ENCODE peak calls at places on chromosomes 6 and 20, in nine cellular contexts. U is RPMI7951, D is HuH-7, V is osteocyte, N is mesenteric fat pad, S is SW480, Y is neural crest cell, B is ovary, I is heart right ventricle. F is an unnamed sample.

GRCh38 chr20:63641792-63642517 is 11.3 kb downstream of the STMN3 start:
- DNase-seq in B (peak), D (peak), S (peak), N (peak), I (peak), V (peak), Y (peak), U (peak), F (peak)

GRCh38 chr6:4369616-4370015 is 234.2 kb upstream of the ECI2 start:
- DNase-seq in N (no peak), D (no peak), I (no peak), Y (no peak), B (no peak), V (no peak), U (peak), S (no peak), F (peak)

GRCh38 chr6:107064579-107065065 is 36.6 kb downstream of the MTRES1 start:
- DNase-seq in Y (no peak), B (peak), D (no peak), U (peak), V (no peak), S (peak), N (no peak), I (peak), F (peak)

GRCh38 chr6:73968358-73968757 is 272.4 kb downstream of the CD109 start:
- DNase-seq in I (no peak), U (peak), B (no peak), D (no peak), V (no peak), Y (no peak), N (no peak), S (no peak), F (no peak)

GRCh38 chr6:89610149-89610642 is 28.4 kb downstream of the LYRM2 start:
- DNase-seq in B (peak), I (peak), U (peak), Y (peak), N (peak), V (no peak), D (peak), S (peak), F (peak)

GRCh38 chr6:149271348-149272340 is 45.9 kb upstream of the TAB2 start:
- DNase-seq in I (no peak), Y (no peak), S (no peak), U (no peak), D (no peak), B (no peak), V (no peak), N (no peak), F (no peak)

GRCh38 chr6:144063744-144064401 is 31.5 kb downstream of the SF3B5 start:
- DNase-seq in I (peak), S (peak), V (no peak), B (peak), U (peak), N (peak), D (peak), Y (peak), F (peak)

GRCh38 chr6:32112436-32112980 is 3.4 kb upstream of the TNXB start:
- DNase-seq in Y (no peak), B (no peak), D (no peak), V (no peak), S (no peak), U (no peak), N (no peak), I (peak), F (no peak)

GRCh38 chr20:57428611-57429496 is 37.7 kb downstream of the RBM38 start:
- DNase-seq in I (no peak), S (no peak), N (no peak), D (no peak), U (no peak), Y (no peak), B (no peak), V (no peak), F (no peak)

GRCh38 chr6:37611516-37611915 is 86.2 kb downstream of the MDGA1 start:
- DNase-seq in Y (no peak), U (no peak), B (no peak), V (no peak), S (no peak), I (no peak), D (no peak), N (no peak), F (no peak)

GRCh38 chr20:57457243-57457761 is 66.1 kb downstream of the RBM38 start:
- DNase-seq in V (no peak), I (no peak), Y (no peak), D (no peak), U (no peak), B (no peak), S (peak), N (no peak), F (no peak)

GRCh38 chr6:150557043-150557599 is 42.6 kb upstream of the PLEKHG1 start:
- DNase-seq in B (no peak), D (no peak), S (no peak), Y (no peak), U (no peak), N (no peak), V (no peak), I (no peak), F (no peak)

GRCh38 chr20:36474563-36474962 is 66.8 kb upstream of the MYL9 start:
- DNase-seq in U (no peak), I (no peak), N (no peak), D (no peak), B (no peak), S (no peak), Y (no peak), V (no peak), F (no peak)

GRCh38 chr6:146543940-146544661 is 468 bp downstream of the RAB32 start:
- DNase-seq in V (no peak), S (peak), B (no peak), D (peak), I (no peak), U (peak), N (peak), Y (peak), F (peak)

GRCh38 chr6:24191346-24191745 is 65.3 kb downstream of the NRSN1 start:
- DNase-seq in S (no peak), N (no peak), B (no peak), I (no peak), U (peak), V (no peak), D (no peak), Y (no peak), F (no peak)

GRCh38 chr6:2790588-2790987 is 25.4 kb downstream of the WRNIP1 start:
- DNase-seq in S (no peak), N (no peak), D (no peak), U (no peak), I (no peak), B (no peak), V (no peak), Y (no peak), F (peak)

GRCh38 chr20:11895832-11896484 is 21.7 kb upstream of the BTBD3 start:
- DNase-seq in V (no peak), B (no peak), S (no peak), U (peak), D (no peak), N (no peak), I (no peak), Y (no peak), F (no peak)

GRCh38 chr6:128246472-128246871 is 273.9 kb downstream of the PTPRK start:
- DNase-seq in V (no peak), Y (no peak), B (no peak), S (no peak), U (no peak), I (no peak), N (no peak), D (no peak), F (no peak)

GRCh38 chr6:162849269-162849668 is 121.5 kb downstream of the PACRG start:
- DNase-seq in N (no peak), U (no peak), S (no peak), V (no peak), I (no peak), D (no peak), Y (no peak), B (no peak), F (peak)

GRCh38 chr20:52800734-52801627 is 171.2 kb upstream of the TSHZ2 start:
- DNase-seq in S (no peak), D (no peak), V (no peak), U (no peak), I (no peak), Y (no peak), B (no peak), N (no peak), F (no peak)

GRCh38 chr6:116766506-116767176 is 1.1 kb upstream of the FAM162B start:
- DNase-seq in S (no peak), N (no peak), U (no peak), I (no peak), B (no peak), V (no peak), D (no peak), Y (no peak), F (no peak)

GRCh38 chr20:37897008-37897548 is 5.8 kb upstream of the VSTM2L start:
- DNase-seq in U (no peak), B (no peak), N (no peak), V (no peak), I (peak), Y (peak), D (peak), S (no peak), F (peak)

GRCh38 chr6:161353208-161353613 is 79.3 kb upstream of the AGPAT4 start:
- DNase-seq in N (peak), U (peak), B (no peak), V (no peak), D (peak), I (no peak), Y (no peak), S (no peak), F (peak)

GRCh38 chr20:20079102-20079784 is 26.9 kb downstream of the CFAP61 start:
- DNase-seq in I (no peak), U (no peak), Y (no peak), V (no peak), N (no peak), D (peak), B (no peak), S (peak), F (no peak)

GRCh38 chr6:16733085-16733484 is 28.2 kb downstream of the ATXN1 start:
- DNase-seq in I (peak), U (no peak), D (no peak), S (no peak), B (no peak), Y (no peak), N (no peak), V (no peak), F (no peak)

F was measured in SJCRH30.